ENCODE peak calls at places on chromosomes 11 and 22, in ten cellular contexts. One of them, this sample, is unnamed.

GRCh38 chr11:47109882-47110281 is 66.8 kb downstream of the ARFGAP2 start:
- DNase-seq in cardiac fibroblast: no peak
- DNase-seq in PC-3: no peak
- DNase-seq in RWPE2: no peak
- DNase-seq in endothelial cell: no peak
- DNase-seq in nephron progenitor cell: no peak
- DNase-seq in pancreas: no peak
- DNase-seq in heart left ventricle: no peak
- DNase-seq in RWPE1: no peak
- DNase-seq in CD14-positive monocyte: no peak
- DNase-seq in this sample: no peak

GRCh38 chr11:125457814-125458343 is 38.2 kb downstream of the FEZ1 start:
- DNase-seq in nephron progenitor cell: peak; percentile 23
- DNase-seq in CD14-positive monocyte: no peak
- DNase-seq in pancreas: no peak
- DNase-seq in RWPE1: no peak
- DNase-seq in cardiac fibroblast: peak; percentile 77
- DNase-seq in heart left ventricle: peak; percentile 73
- DNase-seq in endothelial cell: no peak
- DNase-seq in PC-3: no peak
- DNase-seq in RWPE2: no peak
- DNase-seq in this sample: peak; percentile 62

GRCh38 chr11:108364159-108364558 is 103.2 kb downstream of the C11orf65 start:
- DNase-seq in heart left ventricle: no peak
- DNase-seq in RWPE2: no peak
- DNase-seq in RWPE1: no peak
- DNase-seq in CD14-positive monocyte: no peak
- DNase-seq in pancreas: no peak
- DNase-seq in nephron progenitor cell: no peak
- DNase-seq in endothelial cell: no peak
- DNase-seq in cardiac fibroblast: peak; percentile 14
- DNase-seq in PC-3: peak; percentile 62
- DNase-seq in this sample: peak; percentile 25

GRCh38 chr22:26502688-26503561 is 9.3 kb downstream of the TFIP11 start:
- DNase-seq in cardiac fibroblast: peak; percentile 52
- DNase-seq in RWPE1: no peak
- DNase-seq in RWPE2: no peak
- DNase-seq in endothelial cell: peak; percentile 64
- DNase-seq in CD14-positive monocyte: no peak
- DNase-seq in nephron progenitor cell: peak; percentile 58
- DNase-seq in pancreas: no peak
- DNase-seq in PC-3: peak; percentile 18
- DNase-seq in heart left ventricle: peak; percentile 29
- DNase-seq in this sample: peak; percentile 33

GRCh38 chr11:27395556-27396258 is 32.7 kb upstream of the CCDC34 start:
- DNase-seq in heart left ventricle: no peak
- DNase-seq in pancreas: peak; percentile 42
- DNase-seq in cardiac fibroblast: no peak
- DNase-seq in endothelial cell: no peak
- DNase-seq in nephron progenitor cell: no peak
- DNase-seq in CD14-positive monocyte: no peak
- DNase-seq in RWPE2: no peak
- DNase-seq in RWPE1: no peak
- DNase-seq in PC-3: peak; percentile 65
- DNase-seq in this sample: peak; percentile 30

GRCh38 chr22:37275622-37276021 is 6.7 kb upstream of the CYTH4 start:
- DNase-seq in PC-3: no peak
- DNase-seq in RWPE1: no peak
- DNase-seq in endothelial cell: no peak
- DNase-seq in cardiac fibroblast: no peak
- DNase-seq in nephron progenitor cell: no peak
- DNase-seq in heart left ventricle: no peak
- DNase-seq in pancreas: no peak
- DNase-seq in RWPE2: no peak
- DNase-seq in CD14-positive monocyte: no peak
- DNase-seq in this sample: no peak

GRCh38 chr11:67539588-67539987 is 16.3 kb upstream of the CABP2 start:
- DNase-seq in CD14-positive monocyte: no peak
- DNase-seq in RWPE1: no peak
- DNase-seq in cardiac fibroblast: no peak
- DNase-seq in RWPE2: no peak
- DNase-seq in endothelial cell: no peak
- DNase-seq in nephron progenitor cell: no peak
- DNase-seq in heart left ventricle: no peak
- DNase-seq in pancreas: no peak
- DNase-seq in PC-3: no peak
- DNase-seq in this sample: no peak

GRCh38 chr22:44402196-44403111 is 89.7 kb upstream of the SHISAL1 start:
- DNase-seq in cardiac fibroblast: no peak
- DNase-seq in heart left ventricle: no peak
- DNase-seq in RWPE2: peak; percentile 38
- DNase-seq in CD14-positive monocyte: peak; percentile 24
- DNase-seq in pancreas: no peak
- DNase-seq in PC-3: no peak
- DNase-seq in RWPE1: no peak
- DNase-seq in endothelial cell: no peak
- DNase-seq in nephron progenitor cell: no peak
- DNase-seq in this sample: no peak

GRCh38 chr11:112355726-112356125 is 95.1 kb upstream of the PLET1 start:
- DNase-seq in cardiac fibroblast: peak; percentile 32
- DNase-seq in pancreas: no peak
- DNase-seq in CD14-positive monocyte: no peak
- DNase-seq in RWPE1: no peak
- DNase-seq in heart left ventricle: peak; percentile 25
- DNase-seq in PC-3: peak; percentile 59
- DNase-seq in RWPE2: no peak
- DNase-seq in endothelial cell: peak; percentile 27
- DNase-seq in nephron progenitor cell: peak; percentile 39
- DNase-seq in this sample: peak; percentile 6

GRCh38 chr11:79796704-79797103 is 355.9 kb upstream of the TENM4 start:
- DNase-seq in nephron progenitor cell: no peak
- DNase-seq in heart left ventricle: no peak
- DNase-seq in PC-3: no peak
- DNase-seq in cardiac fibroblast: no peak
- DNase-seq in pancreas: no peak
- DNase-seq in RWPE2: no peak
- DNase-seq in CD14-positive monocyte: no peak
- DNase-seq in RWPE1: no peak
- DNase-seq in endothelial cell: no peak
- DNase-seq in this sample: no peak

GRCh38 chr11:122979103-122979814 is 2.4 kb downstream of the BSX start:
- DNase-seq in RWPE1: no peak
- DNase-seq in nephron progenitor cell: peak; percentile 22
- DNase-seq in pancreas: no peak
- DNase-seq in PC-3: no peak
- DNase-seq in heart left ventricle: no peak
- DNase-seq in endothelial cell: peak; percentile 15
- DNase-seq in CD14-positive monocyte: no peak
- DNase-seq in RWPE2: no peak
- DNase-seq in cardiac fibroblast: no peak
- DNase-seq in this sample: no peak

GRCh38 chr11:122983438-122984185 is 2.0 kb upstream of the BSX start:
- DNase-seq in heart left ventricle: no peak
- DNase-seq in RWPE1: no peak
- DNase-seq in PC-3: no peak
- DNase-seq in pancreas: no peak
- DNase-seq in RWPE2: no peak
- DNase-seq in CD14-positive monocyte: no peak
- DNase-seq in endothelial cell: no peak
- DNase-seq in cardiac fibroblast: no peak
- DNase-seq in nephron progenitor cell: no peak
- DNase-seq in this sample: no peak

GRCh38 chr11:122979815-122980656 is 1.6 kb downstream of the BSX start:
- DNase-seq in cardiac fibroblast: no peak
- DNase-seq in heart left ventricle: no peak
- DNase-seq in nephron progenitor cell: no peak
- DNase-seq in pancreas: no peak
- DNase-seq in RWPE2: no peak
- DNase-seq in PC-3: no peak
- DNase-seq in endothelial cell: no peak
- DNase-seq in CD14-positive monocyte: no peak
- DNase-seq in RWPE1: no peak
- DNase-seq in this sample: no peak

GRCh38 chr11:122981388-122982264 is at the start of gene BSX:
- DNase-seq in PC-3: peak; percentile 55
- DNase-seq in pancreas: peak; percentile 71
- DNase-seq in RWPE1: peak; percentile 64
- DNase-seq in endothelial cell: peak; percentile 81
- DNase-seq in CD14-positive monocyte: no peak
- DNase-seq in nephron progenitor cell: peak; percentile 95
- DNase-seq in cardiac fibroblast: peak; percentile 40
- DNase-seq in RWPE2: peak; percentile 62
- DNase-seq in heart left ventricle: peak; percentile 55
- DNase-seq in this sample: peak; percentile 4

DNA sequence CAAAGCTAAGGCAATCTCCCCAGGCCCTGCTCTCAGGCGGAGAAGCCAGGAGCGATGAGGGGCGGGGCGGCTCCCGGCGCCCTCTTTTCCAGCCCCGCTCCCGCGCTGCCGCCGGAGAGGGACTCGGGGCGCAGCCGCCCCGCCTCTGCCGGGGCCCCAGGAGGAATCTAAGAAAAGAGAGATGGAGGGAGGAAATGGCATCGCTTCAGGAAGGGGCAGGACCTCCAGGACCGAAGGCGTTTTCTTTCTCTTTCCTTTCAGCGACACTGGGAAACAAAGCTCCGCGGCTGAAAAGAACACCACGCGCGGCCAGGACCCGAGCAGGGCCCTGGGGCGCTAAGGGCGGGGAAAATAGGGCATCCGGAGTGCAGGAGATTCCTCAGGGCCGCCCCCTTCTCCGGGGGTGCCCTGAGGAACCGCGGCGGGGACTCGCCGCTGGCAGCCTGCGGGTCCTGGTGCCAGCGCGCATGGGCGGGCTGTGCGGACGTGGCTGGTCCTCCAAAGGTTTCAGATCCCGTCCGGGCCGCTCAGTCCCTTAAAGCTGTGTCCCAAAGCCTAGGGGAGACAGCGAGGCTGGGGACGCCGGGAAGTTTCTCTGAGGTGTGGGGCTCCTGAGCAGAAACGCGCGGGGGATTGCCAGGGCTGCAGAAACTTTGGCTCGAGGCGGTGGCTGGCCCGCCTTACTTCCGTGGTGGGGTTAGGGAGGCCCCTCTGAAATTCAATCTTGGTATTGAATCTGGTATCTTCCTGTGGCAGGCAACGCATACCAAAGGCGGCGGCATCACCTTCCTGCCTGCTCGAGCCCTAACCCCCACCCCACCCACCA is 2.8 kb upstream of the BSX start:
- DNase-seq in cardiac fibroblast: peak; percentile 10
- DNase-seq in PC-3: no peak
- DNase-seq in heart left ventricle: no peak
- DNase-seq in pancreas: no peak
- DNase-seq in CD14-positive monocyte: no peak
- DNase-seq in RWPE1: no peak
- DNase-seq in endothelial cell: peak; percentile 35
- DNase-seq in nephron progenitor cell: peak; percentile 49
- DNase-seq in RWPE2: no peak
- DNase-seq in this sample: no peak
- TF ChIP-seq CTCF in cardiac fibroblast: no peak
- TF ChIP-seq CTCF in PC-3: no peak
- TF ChIP-seq CTCF in heart left ventricle: no peak
- TF ChIP-seq CTCF in pancreas: no peak
- TF ChIP-seq CTCF in CD14-positive monocyte: no peak
- TF ChIP-seq CTCF in RWPE1: no peak
- TF ChIP-seq CTCF in endothelial cell: no peak
- TF ChIP-seq CTCF in nephron progenitor cell: no peak
- TF ChIP-seq CTCF in RWPE2: no peak
- TF ChIP-seq CTCF in this sample: no peak

DNA sequence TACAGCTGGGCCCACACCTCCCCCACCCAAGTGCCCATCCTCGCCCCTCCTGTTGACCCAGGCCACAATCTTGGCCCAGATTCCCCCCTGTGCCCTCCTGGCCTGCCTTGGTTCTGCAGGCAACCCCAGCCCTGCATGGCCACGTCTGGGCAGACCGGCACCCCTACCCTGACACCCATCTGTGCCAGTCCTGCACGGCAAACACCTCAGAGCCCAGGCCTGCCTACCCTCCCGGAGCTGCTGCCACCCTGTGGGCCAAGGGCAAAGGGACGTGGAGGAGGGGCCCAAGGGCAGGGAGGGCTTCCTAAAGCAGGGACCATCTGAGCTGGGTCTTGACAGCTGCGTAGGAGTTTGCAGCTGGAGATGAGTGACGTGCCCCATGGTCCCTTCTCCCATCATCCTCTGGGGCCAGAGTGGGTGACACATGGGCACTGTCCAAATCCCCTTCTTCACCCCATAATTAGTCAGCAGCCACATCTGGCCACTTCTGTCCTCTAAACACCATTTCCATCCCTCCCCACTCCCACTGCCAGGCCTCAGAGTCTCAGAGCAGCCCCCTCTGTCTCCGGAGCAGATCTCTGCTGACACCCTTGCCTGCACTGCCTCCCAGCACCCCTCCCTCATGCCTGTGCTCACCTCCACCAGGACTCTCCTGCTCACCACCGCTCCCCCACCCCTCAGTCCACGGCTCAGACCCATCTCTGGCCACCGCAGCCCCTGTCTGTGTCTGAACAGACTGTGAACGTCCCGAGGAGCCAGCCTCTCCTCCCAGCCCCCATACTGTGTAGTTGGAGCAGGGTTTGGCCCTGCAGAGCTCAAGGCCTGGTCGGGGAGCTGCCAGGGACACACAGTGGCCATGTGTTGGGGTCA is 35.6 kb upstream of the PPARA start:
- DNase-seq in RWPE2: no peak
- DNase-seq in pancreas: peak; percentile 58
- DNase-seq in endothelial cell: no peak
- DNase-seq in nephron progenitor cell: no peak
- DNase-seq in CD14-positive monocyte: no peak
- DNase-seq in RWPE1: no peak
- DNase-seq in heart left ventricle: no peak
- DNase-seq in cardiac fibroblast: peak; percentile 29
- DNase-seq in PC-3: no peak
- DNase-seq in this sample: no peak
- TF ChIP-seq CTCF in RWPE2: peak; percentile 26
- TF ChIP-seq CTCF in pancreas: no peak
- TF ChIP-seq CTCF in endothelial cell: no peak
- TF ChIP-seq CTCF in nephron progenitor cell: no peak
- TF ChIP-seq CTCF in CD14-positive monocyte: no peak
- TF ChIP-seq CTCF in RWPE1: peak; percentile 12
- TF ChIP-seq CTCF in heart left ventricle: no peak
- TF ChIP-seq CTCF in cardiac fibroblast: no peak
- TF ChIP-seq CTCF in PC-3: no peak
- TF ChIP-seq CTCF in this sample: no peak

GRCh38 chr11:22472306-22472705 is 134.1 kb downstream of the SLC17A6 start:
- DNase-seq in RWPE2: no peak
- DNase-seq in CD14-positive monocyte: no peak
- DNase-seq in heart left ventricle: no peak
- DNase-seq in pancreas: no peak
- DNase-seq in endothelial cell: peak; percentile 8
- DNase-seq in PC-3: peak; percentile 51
- DNase-seq in nephron progenitor cell: no peak
- DNase-seq in RWPE1: no peak
- DNase-seq in cardiac fibroblast: peak; percentile 36
- DNase-seq in this sample: no peak
- TF ChIP-seq CTCF in RWPE2: no peak
- TF ChIP-seq CTCF in CD14-positive monocyte: no peak
- TF ChIP-seq CTCF in heart left ventricle: no peak
- TF ChIP-seq CTCF in pancreas: no peak
- TF ChIP-seq CTCF in endothelial cell: no peak
- TF ChIP-seq CTCF in PC-3: peak; percentile 64
- TF ChIP-seq CTCF in nephron progenitor cell: no peak
- TF ChIP-seq CTCF in RWPE1: no peak
- TF ChIP-seq CTCF in cardiac fibroblast: peak; percentile 32
- TF ChIP-seq CTCF in this sample: no peak

GRCh38 chr11:120112174-120112796 is 25.6 kb downstream of the TRIM29 start:
- DNase-seq in CD14-positive monocyte: no peak
- DNase-seq in endothelial cell: no peak
- DNase-seq in heart left ventricle: no peak
- DNase-seq in RWPE1: no peak
- DNase-seq in RWPE2: no peak
- DNase-seq in nephron progenitor cell: no peak
- DNase-seq in PC-3: no peak
- DNase-seq in cardiac fibroblast: no peak
- DNase-seq in pancreas: no peak
- DNase-seq in this sample: no peak
- TF ChIP-seq CTCF in CD14-positive monocyte: no peak
- TF ChIP-seq CTCF in endothelial cell: no peak
- TF ChIP-seq CTCF in heart left ventricle: no peak
- TF ChIP-seq CTCF in RWPE1: no peak
- TF ChIP-seq CTCF in RWPE2: peak; percentile 16
- TF ChIP-seq CTCF in nephron progenitor cell: no peak
- TF ChIP-seq CTCF in PC-3: peak; percentile 57
- TF ChIP-seq CTCF in cardiac fibroblast: no peak
- TF ChIP-seq CTCF in pancreas: no peak
- TF ChIP-seq CTCF in this sample: peak; percentile 44